ENCODE peak calls at places on chromosomes 16 and 17, in six cellular contexts. F is fibroblast of lung, I is PC-3, O is IMR-90, C is mammary epithelial cell, Z is DND-41. L is an unnamed sample.

GRCh38 chr17:43572368-43572980 is 26.3 kb upstream of the ETV4 start:
- DNase-seq in I (peak; percentile 32), C (peak; percentile 43), F (no peak), Z (peak; percentile 9), O (peak; percentile 19), L (no peak)

GRCh38 chr16:54277845-54278703 is 8.5 kb downstream of the IRX3 start:
- DNase-seq in C (no peak), F (no peak), I (no peak), Z (peak; percentile 62), O (no peak), L (no peak)

GRCh38 chr17:33038740-33039139 is 47.1 kb downstream of the SPACA3 start:
- DNase-seq in C (peak; percentile 54), I (peak; percentile 18), O (peak; percentile 15), Z (peak; percentile 11), F (peak; percentile 69), L (no peak)

GRCh38 chr17:47633996-47634395 is 15.7 kb upstream of the KPNB1 start:
- DNase-seq in Z (no peak), F (no peak), O (no peak), I (no peak), C (peak; percentile 68), L (no peak)

GRCh38 chr16:20784204-20784603 is 20.4 kb downstream of the ACSM3 start:
- DNase-seq in C (no peak), O (no peak), I (no peak), Z (no peak), F (no peak), L (no peak)

GRCh38 chr16:58339452-58339938 is 44.7 kb upstream of the PRSS54 start:
- DNase-seq in F (peak; percentile 33), C (peak; percentile 40), I (peak; percentile 50), Z (no peak), O (no peak), L (peak; percentile 34)

GRCh38 chr17:72591500-72592241 is 470.9 kb downstream of the SOX9 start:
- DNase-seq in F (peak; percentile 47), I (peak; percentile 38), O (no peak), C (peak; percentile 43), Z (no peak), L (peak; percentile 66)

GRCh38 chr16:60414617-60415016 is 1621.6 kb downstream of the CDH8 start:
- DNase-seq in Z (no peak), C (no peak), O (no peak), I (no peak), F (no peak), L (no peak)

GRCh38 chr17:66365903-66366302 is 63.5 kb downstream of the PRKCA start:
- DNase-seq in Z (no peak), I (no peak), F (no peak), O (no peak), C (no peak), L (no peak)

GRCh38 chr17:82216301-82217119 is 3.9 kb upstream of the CCDC57 start:
- DNase-seq in F (peak; percentile 91), O (peak; percentile 81), I (peak; percentile 92), Z (no peak), C (peak; percentile 93), L (peak; percentile 85)

GRCh38 chr17:11264183-11264871 is 23.3 kb downstream of the SHISA6 start:
- DNase-seq in Z (no peak), C (no peak), F (no peak), I (peak; percentile 3), O (no peak), L (no peak)

GRCh38 chr17:29179232-29180036 is 764 bp downstream of the MYO18A start:
- DNase-seq in C (peak; percentile 85), O (no peak), F (no peak), Z (peak; percentile 18), I (peak; percentile 61), L (peak; percentile 44)

GRCh38 chr17:37833237-37833859 is 88.5 kb upstream of the HNF1B start:
- DNase-seq in F (peak; percentile 13), I (no peak), C (no peak), Z (no peak), O (no peak), L (no peak)

GRCh38 chr16:66484453-66485213 is 57.5 kb downstream of the BEAN1 start:
- DNase-seq in Z (no peak), O (no peak), F (no peak), C (no peak), I (no peak), L (no peak)

GRCh38 chr16:7839568-7839967 is 506.9 kb downstream of the RBFOX1 start:
- DNase-seq in O (no peak), C (no peak), Z (peak; percentile 21), I (no peak), F (no peak), L (no peak)

GRCh38 chr16:7137560-7138330 is 194.9 kb upstream of the RBFOX1 start:
- DNase-seq in Z (no peak), C (peak; percentile 4), I (peak; percentile 73), F (no peak), O (no peak), L (no peak)

GRCh38 chr16:57591086-57591869 is 37.2 kb upstream of the ADGRG1 start:
- DNase-seq in C (peak; percentile 90), I (peak; percentile 86), Z (peak; percentile 75), O (peak; percentile 82), F (peak; percentile 89), L (peak; percentile 85)

GRCh38 chr17:3963214-3964201 is 729 bp downstream of the ATP2A3 start:
- DNase-seq in I (no peak), O (no peak), Z (peak; percentile 97), F (no peak), C (no peak), L (no peak)

GRCh38 chr16:69166221-69166833 is 20.6 kb upstream of the SNTB2 start:
- DNase-seq in Z (no peak), O (peak; percentile 82), I (peak; percentile 76), C (peak; percentile 42), F (peak; percentile 80), L (peak; percentile 41)

GRCh38 chr17:44345497-44346026 is 460 bp downstream of the GRN start:
- DNase-seq in Z (peak; percentile 64), F (peak; percentile 51), C (peak; percentile 62), I (peak; percentile 77), O (peak; percentile 59), L (peak; percentile 79)

GRCh38 chr17:44928136-44928535 is 12.8 kb upstream of the GFAP start:
- DNase-seq in F (no peak), O (no peak), Z (no peak), C (no peak), I (no peak), L (no peak)

GRCh38 chr17:76949913-76950695 is 81.9 kb downstream of the MGAT5B start:
- DNase-seq in C (no peak), I (no peak), Z (no peak), F (no peak), O (no peak), L (no peak)

GRCh38 chr17:37791434-37791833 is 46.6 kb upstream of the HNF1B start:
- DNase-seq in F (peak; percentile 28), O (peak; percentile 51), Z (peak; percentile 42), C (peak; percentile 4), I (peak; percentile 24), L (no peak)

GRCh38 chr17:74212262-74212912 is 984 bp upstream of the TTYH2 start:
- DNase-seq in O (no peak), C (no peak), Z (no peak), I (peak; percentile 33), F (peak; percentile 40), L (peak; percentile 46)
- H3K9ac ChIP-seq in O (peak overlapping the region; percentile 63), C (peak overlapping the region; percentile 77), Z (peak overlapping the region; percentile 35), I (peak overlapping the region; percentile 57), F (peak overlapping the region; percentile 43), L (peak overlapping the region; percentile 83)

DNA sequence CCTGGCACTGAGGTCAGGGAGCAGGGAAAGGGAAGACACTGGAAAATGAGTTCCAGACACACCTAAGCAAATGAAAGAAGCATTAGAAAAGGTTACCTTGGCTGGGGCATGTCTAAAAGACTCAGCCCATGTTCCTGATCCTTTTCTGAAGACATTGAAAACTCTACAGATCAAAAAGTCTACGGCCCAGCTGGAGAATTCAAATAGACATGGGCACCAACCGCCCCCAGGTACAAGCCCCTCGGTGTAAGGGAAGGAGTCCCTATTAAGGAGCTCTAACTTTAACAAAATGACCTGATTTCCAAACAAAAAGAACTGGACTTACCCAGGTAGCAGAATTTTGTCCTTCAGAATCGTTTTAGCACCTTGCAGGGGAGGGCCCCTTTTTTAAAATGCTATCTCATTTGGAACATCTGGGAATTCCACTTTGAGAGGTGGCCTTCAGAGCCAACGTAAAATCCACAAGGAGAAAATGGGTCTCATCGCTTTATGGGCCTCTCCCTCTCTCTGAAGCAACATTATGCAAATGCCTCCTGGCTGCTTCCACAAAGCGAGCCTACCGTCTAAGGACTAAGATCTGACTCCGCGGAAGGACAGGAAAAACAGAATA is 43.6 kb upstream of the RBFOX3 start:
- DNase-seq in F (no peak), C (no peak), I (no peak), Z (no peak), O (no peak), L (no peak)
- H3K4me1 ChIP-seq in F (no peaks in the 10 kb centered on the region), C (no peaks in the 10 kb centered on the region), I (no peaks in the 10 kb centered on the region), Z (no peaks in the 10 kb centered on the region), O (no peaks in the 10 kb centered on the region), L (no peaks in the 10 kb centered on the region)

GRCh38 chr17:17929655-17930380 is 42.4 kb downstream of the TOM1L2 start:
- DNase-seq in O (peak; percentile 42), C (no peak), F (peak; percentile 58), Z (no peak), I (no peak), L (no peak)

GRCh38 chr17:17926840-17927449 is 45.3 kb downstream of the TOM1L2 start:
- DNase-seq in O (no peak), I (no peak), Z (no peak), F (no peak), C (no peak), L (peak; percentile 45)

GRCh38 chr17:17931159-17931558 is 41.0 kb downstream of the TOM1L2 start:
- DNase-seq in O (no peak), Z (no peak), F (no peak), I (no peak), C (no peak), L (no peak)

GRCh38 chr17:17930674-17931073 is 41.5 kb downstream of the TOM1L2 start:
- DNase-seq in F (no peak), C (no peak), I (no peak), Z (no peak), O (no peak), L (no peak)

GRCh38 chr17:17928422-17929386 is 43.5 kb downstream of the TOM1L2 start:
- DNase-seq in C (no peak), F (peak; percentile 75), Z (no peak), I (no peak), O (no peak), L (no peak)
- H3K9ac ChIP-seq in C (no peak overlapping the region), F (no peak overlapping the region), Z (no peak overlapping the region), I (no peak overlapping the region), O (no peak overlapping the region), L (peak overlapping the region; percentile 46)

GRCh38 chr16:85905110-85906095 is 6.4 kb downstream of the IRF8 start:
- DNase-seq in Z (no peak), I (no peak), C (no peak), O (no peak), F (no peak), L (no peak)
- H3K4me1 ChIP-seq in Z (peaks cover 7% of the 10 kb centered on the region), I (no peaks in the 10 kb centered on the region), C (no peaks in the 10 kb centered on the region), O (no peaks in the 10 kb centered on the region), F (no peaks in the 10 kb centered on the region), L (peaks cover 6% of the 10 kb centered on the region)

DNA sequence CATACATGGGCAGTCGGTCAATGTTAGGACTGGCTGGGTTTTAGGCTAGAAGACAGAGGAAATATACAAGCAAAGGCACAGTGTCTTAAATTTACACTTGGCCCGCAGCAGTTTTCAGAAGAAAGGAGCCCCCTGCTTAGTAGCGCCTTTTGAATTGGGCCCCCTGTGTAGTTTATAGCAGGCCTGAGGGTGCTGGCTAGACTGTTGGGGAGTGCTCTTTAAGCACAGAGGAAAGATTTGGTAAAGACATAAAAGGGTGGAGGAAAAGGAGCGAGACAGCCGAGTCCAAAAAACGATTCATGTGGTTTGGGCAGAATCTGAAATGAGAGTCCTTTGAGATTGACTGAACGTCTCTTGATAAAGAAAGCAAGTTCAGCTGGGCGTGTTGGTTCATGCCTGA is 10.6 kb downstream of the RMI2 start:
- DNase-seq in I (no peak), C (no peak), O (no peak), F (no peak), Z (no peak), L (no peak)
- H3K9ac ChIP-seq in I (no peak overlapping the region), C (no peak overlapping the region), O (peak overlapping the region; percentile 43), F (no peak overlapping the region), Z (no peak overlapping the region), L (no peak overlapping the region)